ENCODE peak calls at places on chromosome 5, in six cellular contexts. J is ovary, I is A549, V is tibial nerve, G is stomach, N is HepG2. H is an unnamed sample.

GRCh38 chr5:73507062-73507461 is 8.8 kb downstream of the BTF3 start:
- DNase-seq in J (no peak), G (no peak), N (no peak), V (no peak), I (no peak), H (no peak)

GRCh38 chr5:79686799-79687198 is 2.8 kb upstream of the CMYA5 start:
- DNase-seq in N (no peak), V (no peak), G (no peak), J (no peak), I (no peak), H (no peak)

GRCh38 chr5:91170266-91170665 is 212.9 kb downstream of the ARRDC3 start:
- DNase-seq in N (no peak), V (no peak), J (no peak), G (no peak), I (no peak), H (no peak)

GRCh38 chr5:74501674-74502478 is 138.7 kb downstream of the ENC1 start:
- DNase-seq in G (no peak), V (no peak), N (no peak), I (no peak), J (no peak), H (no peak)

GRCh38 chr5:139895647-139896046 is 100.0 kb downstream of the PSD2 start:
- DNase-seq in J (peak; percentile 86), V (no peak), I (no peak), G (no peak), N (no peak), H (no peak)

GRCh38 chr5:65041296-65042158 is 272.8 kb downstream of the CWC27 start:
- DNase-seq in J (no peak), G (no peak), V (no peak), N (no peak), I (no peak), H (no peak)

GRCh38 chr5:80745490-80745889 is 90.7 kb upstream of the DHFR start:
- DNase-seq in G (no peak), J (no peak), N (no peak), I (no peak), V (no peak), H (no peak)

GRCh38 chr5:151892393-151892792 is 32.3 kb downstream of the GLRA1 start:
- DNase-seq in I (no peak), V (no peak), J (no peak), G (no peak), N (no peak), H (no peak)

GRCh38 chr5:92403308-92403707 is 1020.2 kb upstream of the ARRDC3 start:
- DNase-seq in V (no peak), I (no peak), N (no peak), G (no peak), J (no peak), H (no peak)

GRCh38 chr5:54415896-54416640 is 39.4 kb upstream of the HSPB3 start:
- DNase-seq in J (no peak), V (no peak), G (no peak), I (peak; percentile 56), N (no peak), H (no peak)

GRCh38 chr5:32193591-32193990 is 19.5 kb upstream of the GOLPH3 start:
- DNase-seq in J (no peak), I (peak; percentile 83), G (peak; percentile 97), N (peak; percentile 86), V (peak; percentile 54), H (peak; percentile 94)

GRCh38 chr5:167244583-167244982 is 1046.9 kb upstream of the WWC1 start:
- DNase-seq in I (no peak), V (no peak), J (no peak), N (no peak), G (no peak), H (no peak)

DNA sequence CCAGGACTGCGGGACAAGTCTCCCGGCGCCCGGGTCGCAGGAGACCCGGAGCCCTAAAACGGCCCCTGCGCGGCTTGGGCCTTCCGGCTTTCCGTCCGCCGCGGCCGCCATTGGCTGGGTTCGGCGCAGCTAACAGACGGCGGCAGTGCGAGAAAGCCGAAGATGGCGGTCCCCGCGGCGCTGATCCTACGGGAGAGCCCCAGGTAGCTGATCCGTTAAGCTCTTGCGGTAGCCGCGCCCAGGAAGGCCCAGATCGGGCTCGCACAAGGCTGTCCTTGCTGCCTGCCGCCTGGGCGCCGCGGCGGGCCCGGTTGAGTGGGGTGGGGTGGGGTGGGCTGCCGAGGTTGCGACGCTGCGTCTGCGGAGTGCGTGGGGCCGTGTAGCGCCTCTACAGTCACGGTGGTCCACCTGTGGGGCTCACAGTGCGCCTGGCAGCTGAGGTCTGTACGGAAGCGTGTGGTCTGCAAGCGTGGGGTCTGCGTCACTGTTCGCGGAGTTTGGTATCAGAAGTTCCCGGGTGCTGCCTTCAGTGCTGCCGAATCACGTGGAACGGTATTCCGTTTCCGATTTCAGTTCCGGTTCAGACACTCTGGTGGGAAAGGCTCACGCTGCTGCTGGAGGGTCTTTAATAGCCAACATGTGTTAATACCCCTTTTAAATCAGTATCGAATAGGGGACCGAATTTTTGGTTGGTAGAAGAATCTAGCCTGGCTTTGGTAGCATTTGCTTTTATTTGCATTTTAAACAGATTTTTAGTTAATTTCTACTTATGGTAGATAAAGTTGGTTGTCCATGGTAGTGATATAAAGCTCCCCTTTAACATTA is at the start of gene COMMD10:
- DNase-seq in V (peak; percentile 49), N (peak; percentile 78), I (peak; percentile 87), G (peak; percentile 80), J (peak; percentile 70), H (peak; percentile 96)
- TF ChIP-seq EP300 in V (peak; percentile 72), N (no peak), I (no peak), G (no peak), J (no peak), H (no peak)

GRCh38 chr5:5179079-5179478 is 38.9 kb downstream of the ADAMTS16 start:
- DNase-seq in I (peak; percentile 30), N (no peak), J (no peak), G (no peak), V (no peak), H (no peak)
- TF ChIP-seq CTCF in I (no peak), N (no peak), J (no peak), G (no peak), V (no peak), H (no peak)

GRCh38 chr5:67021522-67022316 is 174.9 kb downstream of the CD180 start:
- DNase-seq in G (no peak), J (no peak), V (no peak), I (no peak), N (no peak), H (no peak)
- TF ChIP-seq EP300 in G (no peak), J (no peak), V (no peak), I (no peak), N (no peak), H (no peak)

GRCh38 chr5:10521466-10522223 is 42.2 kb upstream of the ANKRD33B start:
- DNase-seq in N (no peak), G (no peak), I (peak; percentile 52), V (no peak), J (no peak), H (no peak)
- TF ChIP-seq CTCF in N (peak; percentile 13), G (no peak), I (no peak), V (no peak), J (no peak), H (no peak)

DNA sequence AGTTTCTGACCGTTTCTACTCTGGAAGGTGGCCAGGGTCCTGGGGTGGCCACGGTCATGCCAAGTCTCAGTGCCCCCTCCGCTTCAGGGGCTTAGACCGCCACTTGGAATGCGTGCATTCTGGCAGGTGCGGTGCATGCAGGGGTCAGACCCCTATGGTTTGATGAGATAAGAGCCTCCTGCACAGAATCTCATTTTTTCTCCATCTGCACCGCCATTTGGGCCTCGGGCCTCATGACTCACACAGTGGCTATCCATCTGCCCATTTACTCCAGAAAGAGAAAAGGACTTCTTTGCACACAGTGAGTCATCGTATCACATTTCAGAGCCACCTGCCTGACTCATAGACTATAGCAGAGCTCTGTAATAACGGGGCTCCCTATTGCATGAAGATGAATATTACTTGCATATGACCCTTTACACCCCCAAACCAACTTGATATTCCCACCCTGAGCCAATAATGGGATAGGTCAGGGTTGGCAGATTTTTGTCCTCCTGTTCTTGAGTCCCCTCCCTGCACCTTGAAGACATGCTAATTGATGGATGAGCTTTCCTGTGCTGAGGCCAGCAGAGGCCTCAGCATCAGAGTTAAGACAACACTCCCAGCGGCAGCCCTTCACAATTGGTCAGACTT is 157.4 kb downstream of the NR3C1 start:
- DNase-seq in G (no peak), I (peak; percentile 94), J (no peak), V (no peak), N (peak; percentile 64), H (no peak)
- TF ChIP-seq EP300 in G (no peak), I (peak; percentile 92), J (no peak), V (no peak), N (no peak), H (no peak)

DNA sequence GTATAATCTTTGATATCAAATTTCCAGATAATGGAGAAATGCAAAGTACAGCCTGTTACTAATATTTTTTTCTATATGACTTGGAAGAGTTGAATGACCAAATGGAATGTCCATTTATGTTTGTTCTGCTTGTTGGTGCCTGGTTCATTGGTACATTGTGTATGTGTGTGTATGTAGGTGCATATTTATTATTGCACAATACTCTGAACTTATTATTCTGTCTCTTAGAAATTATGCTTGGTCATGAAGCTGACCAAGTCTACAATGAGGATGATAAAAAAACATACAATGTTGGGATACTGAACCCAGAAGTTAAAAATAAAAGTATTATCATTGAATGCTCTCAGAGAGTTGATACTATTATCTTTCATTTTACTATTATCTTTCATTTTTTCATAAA is 706.3 kb downstream of the KCTD16 start:
- DNase-seq in G (no peak), J (no peak), V (no peak), N (no peak), I (no peak), H (no peak)
- TF ChIP-seq CTCF in G (no peak), J (no peak), V (no peak), N (no peak), I (no peak), H (no peak)

DNA sequence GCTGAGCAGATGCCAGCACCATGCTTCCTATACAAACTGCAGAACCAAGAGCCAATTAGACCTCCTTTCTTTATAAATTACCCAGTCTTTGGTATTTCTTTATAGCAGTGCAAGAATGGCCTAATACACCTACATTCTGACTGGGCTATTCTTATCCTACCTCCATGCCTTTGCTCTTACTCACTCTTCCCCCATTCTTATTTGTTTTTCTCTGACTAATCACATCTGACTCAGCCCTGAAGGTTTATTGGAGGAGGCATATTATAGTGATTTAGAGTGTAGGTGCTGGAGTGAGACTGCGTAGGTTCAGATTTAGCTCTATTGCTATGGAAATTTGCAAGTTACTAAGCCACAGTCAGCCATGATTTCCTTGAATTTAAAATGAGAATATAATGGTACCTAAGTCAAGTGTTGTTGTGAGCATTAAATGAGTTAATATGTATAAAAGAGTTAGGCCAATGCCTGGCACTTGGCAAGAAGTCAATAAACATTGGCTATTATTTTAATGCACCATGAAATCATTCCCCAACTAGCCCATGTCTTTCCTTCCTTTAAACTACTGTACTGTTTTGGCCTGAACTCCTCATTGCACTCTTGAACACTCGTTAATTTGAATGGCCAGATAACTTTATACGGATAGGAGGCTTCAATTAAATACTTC is 531.2 kb upstream of the ZNF608 start:
- DNase-seq in V (no peak), J (no peak), G (no peak), N (peak; percentile 14), I (peak; percentile 63), H (no peak)
- TF ChIP-seq EP300 in V (no peak), J (no peak), G (no peak), N (no peak), I (no peak), H (no peak)

H was measured in upper lobe of left lung.